ENCODE peak calls at places on chromosomes 11 and 22, in five cellular contexts. One of them, this sample, is unnamed.

GRCh38 chr11:96426356-96427103 is 36.7 kb downstream of the JRKL start:
- DNase-seq in neuronal stem cell: peak
- DNase-seq in H9: no peak
- DNase-seq in trophoblast cell: no peak
- DNase-seq in H1: no peak
- DNase-seq in this sample: peak

GRCh38 chr11:18457435-18457834 is 1.8 kb downstream of the LDHAL6A start:
- DNase-seq in neuronal stem cell: no peak
- DNase-seq in H9: no peak
- DNase-seq in trophoblast cell: no peak
- DNase-seq in H1: no peak
- DNase-seq in this sample: no peak

GRCh38 chr11:35029979-35030378 is 109.0 kb upstream of the CD44 start:
- DNase-seq in neuronal stem cell: no peak
- DNase-seq in H9: no peak
- DNase-seq in trophoblast cell: peak
- DNase-seq in H1: no peak
- DNase-seq in this sample: peak

GRCh38 chr22:50215297-50216049 is 14.7 kb downstream of the SELENOO start:
- DNase-seq in neuronal stem cell: no peak
- DNase-seq in H9: no peak
- DNase-seq in trophoblast cell: no peak
- DNase-seq in H1: no peak
- DNase-seq in this sample: no peak

GRCh38 chr11:79045811-79046304 is 395.0 kb downstream of the TENM4 start:
- DNase-seq in neuronal stem cell: no peak
- DNase-seq in H9: no peak
- DNase-seq in trophoblast cell: no peak
- DNase-seq in H1: no peak
- DNase-seq in this sample: peak

GRCh38 chr11:123800041-123800440 is 6.1 kb downstream of the OR6M1 start:
- DNase-seq in neuronal stem cell: no peak
- DNase-seq in H9: no peak
- DNase-seq in trophoblast cell: no peak
- DNase-seq in H1: no peak
- DNase-seq in this sample: no peak

GRCh38 chr11:127395034-127395433 is 394.5 kb upstream of the KIRREL3 start:
- DNase-seq in neuronal stem cell: no peak
- DNase-seq in H9: no peak
- DNase-seq in trophoblast cell: no peak
- DNase-seq in H1: no peak
- DNase-seq in this sample: no peak

GRCh38 chr22:37157516-37158289 is 8.0 kb upstream of the IL2RB start:
- DNase-seq in neuronal stem cell: no peak
- DNase-seq in H9: no peak
- DNase-seq in trophoblast cell: peak
- DNase-seq in H1: no peak
- DNase-seq in this sample: no peak

GRCh38 chr11:36467913-36468312 is 42.2 kb downstream of the TRAF6 start:
- DNase-seq in neuronal stem cell: no peak
- DNase-seq in H9: no peak
- DNase-seq in trophoblast cell: no peak
- DNase-seq in H1: no peak
- DNase-seq in this sample: no peak

GRCh38 chr11:57273448-57274058 is 36.5 kb upstream of the APLNR start:
- DNase-seq in neuronal stem cell: no peak
- DNase-seq in H9: no peak
- DNase-seq in trophoblast cell: no peak
- DNase-seq in H1: no peak
- DNase-seq in this sample: no peak

GRCh38 chr11:69655479-69656394 is 14.8 kb downstream of the CCND1 start:
- DNase-seq in neuronal stem cell: no peak
- DNase-seq in H9: peak
- DNase-seq in trophoblast cell: no peak
- DNase-seq in H1: peak
- DNase-seq in this sample: peak

GRCh38 chr22:34960005-34960404 is 106.0 kb upstream of the ISX start:
- DNase-seq in neuronal stem cell: peak
- DNase-seq in H9: no peak
- DNase-seq in trophoblast cell: no peak
- DNase-seq in H1: no peak
- DNase-seq in this sample: no peak

GRCh38 chr11:56292154-56292553 is at the start of gene OR8H1:
- DNase-seq in neuronal stem cell: no peak
- DNase-seq in H9: no peak
- DNase-seq in trophoblast cell: no peak
- DNase-seq in H1: no peak
- DNase-seq in this sample: no peak

GRCh38 chr11:45429719-45430118 is 143.6 kb upstream of the SYT13 start:
- DNase-seq in neuronal stem cell: no peak
- DNase-seq in H9: no peak
- DNase-seq in trophoblast cell: no peak
- DNase-seq in H1: no peak
- DNase-seq in this sample: no peak
- H2BK12ac ChIP-seq in neuronal stem cell: no peak
- H2BK12ac ChIP-seq in H9: no peak
- H2BK12ac ChIP-seq in trophoblast cell: no peak
- H2BK12ac ChIP-seq in H1: no peak
- H2BK12ac ChIP-seq in this sample: no peak

GRCh38 chr11:13207270-13207664 is 70.3 kb upstream of the BMAL1 start:
- DNase-seq in neuronal stem cell: no peak
- DNase-seq in H9: no peak
- DNase-seq in trophoblast cell: no peak
- DNase-seq in H1: no peak
- DNase-seq in this sample: no peak
- H3K18ac ChIP-seq in neuronal stem cell: peak
- H3K18ac ChIP-seq in H9: no peak
- H3K18ac ChIP-seq in trophoblast cell: no peak
- H3K18ac ChIP-seq in H1: peak
- H3K18ac ChIP-seq in this sample: peak

DNA sequence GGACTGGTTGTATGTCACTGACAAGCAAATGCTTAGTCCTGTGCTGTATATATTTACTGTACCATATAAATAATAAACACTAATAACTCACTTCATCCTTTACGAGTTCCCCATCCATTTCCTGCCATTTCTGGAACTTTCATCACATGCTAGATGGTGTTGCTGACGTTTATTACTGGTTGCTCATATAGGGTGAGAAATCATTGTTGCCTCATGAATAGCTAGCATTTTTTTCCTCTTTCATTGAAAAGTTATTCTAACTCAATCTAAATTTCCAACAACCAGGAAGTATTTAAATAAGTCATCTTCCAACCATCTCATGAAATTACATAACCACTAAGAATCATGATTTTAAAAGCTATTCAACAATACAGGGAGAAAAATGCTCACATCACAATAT is 88.6 kb upstream of the RCN1 start:
- DNase-seq in neuronal stem cell: no peak
- DNase-seq in H9: no peak
- DNase-seq in trophoblast cell: no peak
- DNase-seq in H1: no peak
- DNase-seq in this sample: no peak
- H3K4me2 ChIP-seq in neuronal stem cell: no peak
- H3K4me2 ChIP-seq in H9: no peak
- H3K4me2 ChIP-seq in trophoblast cell: no peak
- H3K4me2 ChIP-seq in H1: no peak
- H3K4me2 ChIP-seq in this sample: no peak

DNA sequence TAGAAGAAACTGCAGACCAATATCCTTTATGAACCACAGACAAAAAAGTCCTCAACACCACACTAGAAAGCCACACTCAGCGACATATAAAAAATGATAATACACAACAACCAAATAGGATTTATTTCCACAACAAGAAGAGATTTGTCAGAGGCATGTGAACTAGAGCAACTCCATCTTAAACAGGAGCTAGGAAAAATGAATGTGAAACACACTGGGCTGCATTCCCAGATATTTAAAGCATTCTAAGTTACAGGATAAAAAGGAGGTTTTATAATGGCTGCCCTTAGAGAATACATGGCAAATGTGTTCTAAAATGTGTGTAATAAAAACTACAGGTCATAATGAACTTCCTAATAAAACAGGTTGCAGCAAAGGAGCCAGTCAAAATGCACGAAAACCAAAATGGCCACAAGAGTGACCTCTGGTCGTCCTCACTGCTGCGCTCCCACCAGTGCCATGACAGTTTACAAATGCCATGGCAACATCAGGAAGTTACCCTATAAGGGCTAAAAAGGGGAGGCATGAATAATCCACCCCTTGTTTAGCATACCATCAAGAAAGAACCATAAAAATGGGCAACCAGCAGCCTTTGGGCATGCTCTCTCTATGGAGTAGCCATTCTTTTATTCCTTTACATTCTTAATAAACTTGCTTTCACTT is 21.8 kb downstream of the XKR3 start:
- DNase-seq in neuronal stem cell: no peak
- DNase-seq in H9: no peak
- DNase-seq in trophoblast cell: no peak
- DNase-seq in H1: no peak
- DNase-seq in this sample: no peak
- H2BK12ac ChIP-seq in neuronal stem cell: no peak
- H2BK12ac ChIP-seq in H9: no peak
- H2BK12ac ChIP-seq in trophoblast cell: no peak
- H2BK12ac ChIP-seq in H1: no peak
- H2BK12ac ChIP-seq in this sample: no peak

GRCh38 chr11:72037554-72038311 is 39.0 kb downstream of the IL18BP start:
- DNase-seq in neuronal stem cell: no peak
- DNase-seq in H9: no peak
- DNase-seq in trophoblast cell: no peak
- DNase-seq in H1: no peak
- DNase-seq in this sample: no peak
- H3K18ac ChIP-seq in neuronal stem cell: peak
- H3K18ac ChIP-seq in H9: no peak
- H3K18ac ChIP-seq in trophoblast cell: no peak
- H3K18ac ChIP-seq in H1: no peak
- H3K18ac ChIP-seq in this sample: no peak

GRCh38 chr11:121595717-121596156 is 143.0 kb upstream of the SORL1-AS1 start:
- DNase-seq in neuronal stem cell: no peak
- DNase-seq in H9: no peak
- DNase-seq in trophoblast cell: peak
- DNase-seq in H1: no peak
- DNase-seq in this sample: peak
- H3K4me2 ChIP-seq in neuronal stem cell: no peak
- H3K4me2 ChIP-seq in H9: no peak
- H3K4me2 ChIP-seq in trophoblast cell: no peak
- H3K4me2 ChIP-seq in H1: no peak
- H3K4me2 ChIP-seq in this sample: no peak

GRCh38 chr22:26800858-26801257 is 143.5 kb downstream of the MIAT start:
- DNase-seq in neuronal stem cell: peak
- DNase-seq in H9: peak
- DNase-seq in trophoblast cell: no peak
- DNase-seq in H1: peak
- DNase-seq in this sample: peak
- H2BK12ac ChIP-seq in neuronal stem cell: no peak
- H2BK12ac ChIP-seq in H9: no peak
- H2BK12ac ChIP-seq in trophoblast cell: no peak
- H2BK12ac ChIP-seq in H1: no peak
- H2BK12ac ChIP-seq in this sample: peak

GRCh38 chr11:10670099-10670498 is 23.5 kb downstream of the IRAG1 start:
- DNase-seq in neuronal stem cell: no peak
- DNase-seq in H9: no peak
- DNase-seq in trophoblast cell: no peak
- DNase-seq in H1: no peak
- DNase-seq in this sample: no peak
- H3K18ac ChIP-seq in neuronal stem cell: no peak
- H3K18ac ChIP-seq in H9: no peak
- H3K18ac ChIP-seq in trophoblast cell: no peak
- H3K18ac ChIP-seq in H1: no peak
- H3K18ac ChIP-seq in this sample: no peak

DNA sequence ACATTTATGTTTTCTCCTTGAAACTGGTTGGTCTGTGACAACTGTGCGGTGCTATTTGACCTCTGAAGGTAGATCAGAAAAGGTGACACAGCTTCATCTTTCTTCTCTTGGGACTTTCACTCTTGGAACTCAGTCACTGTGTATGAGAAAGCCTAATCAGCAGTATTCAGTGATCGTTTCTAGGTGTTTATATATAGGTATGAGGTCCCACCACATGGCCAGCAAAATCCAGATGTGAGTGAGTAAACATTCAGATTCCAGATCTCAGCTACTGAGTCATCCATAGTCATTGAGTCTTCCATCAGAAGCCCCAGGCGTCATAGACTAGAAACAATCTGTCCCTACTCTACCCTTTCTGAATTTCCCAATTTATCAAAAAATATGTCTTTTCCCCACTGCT is 117.3 kb upstream of the CTSC start:
- DNase-seq in neuronal stem cell: no peak
- DNase-seq in H9: no peak
- DNase-seq in trophoblast cell: no peak
- DNase-seq in H1: no peak
- DNase-seq in this sample: peak
- H3K4me2 ChIP-seq in neuronal stem cell: no peak
- H3K4me2 ChIP-seq in H9: no peak
- H3K4me2 ChIP-seq in trophoblast cell: no peak
- H3K4me2 ChIP-seq in H1: no peak
- H3K4me2 ChIP-seq in this sample: no peak

DNA sequence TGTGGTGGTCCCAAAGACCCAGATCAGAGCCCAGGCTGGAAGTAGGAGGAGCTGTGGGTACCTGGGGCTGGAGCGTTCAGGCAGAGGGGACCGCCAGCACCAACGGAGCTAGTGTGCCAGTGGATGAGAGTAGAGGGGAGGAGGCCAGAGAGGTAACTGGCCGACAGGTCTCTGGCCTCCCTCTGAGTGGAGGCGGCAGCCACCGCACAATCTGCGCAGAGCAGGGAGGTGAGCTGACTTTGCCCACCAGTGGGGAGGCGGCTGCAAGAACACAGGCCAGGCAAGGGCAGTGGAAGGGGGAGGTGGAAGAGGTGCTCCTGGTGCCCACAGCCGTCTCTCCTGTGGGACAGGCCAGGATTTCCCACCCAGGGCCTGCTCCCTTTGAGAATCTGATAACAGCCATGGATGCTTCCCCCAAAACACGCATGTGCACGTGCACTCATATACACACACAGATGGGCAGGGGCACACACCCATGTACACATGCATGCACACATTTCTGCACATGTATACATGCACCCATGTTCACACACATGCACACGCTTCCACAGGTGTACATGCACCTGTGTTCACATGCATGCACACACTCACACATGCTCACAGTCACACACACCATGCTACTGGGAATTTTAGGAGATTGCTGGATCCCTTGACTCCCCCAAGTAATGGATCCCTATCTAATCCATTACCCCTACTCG is 6.4 kb upstream of the MGAT3 start:
- DNase-seq in neuronal stem cell: no peak
- DNase-seq in H9: no peak
- DNase-seq in trophoblast cell: no peak
- DNase-seq in H1: no peak
- DNase-seq in this sample: no peak
- H2BK12ac ChIP-seq in neuronal stem cell: no peak
- H2BK12ac ChIP-seq in H9: no peak
- H2BK12ac ChIP-seq in trophoblast cell: no peak
- H2BK12ac ChIP-seq in H1: peak
- H2BK12ac ChIP-seq in this sample: no peak

This sample was measured in mesenchymal stem cell.